ENCODE peak calls at places on chromosomes 2 and 18, in four cellular contexts. One of them, this sample, is unnamed.

GRCh38 chr2:239275037-239275685 is 125.7 kb downstream of the HDAC4 start:
- DNase-seq in CD4-positive, alpha-beta memory T cell: peak; percentile 86
- DNase-seq in Peyer's patch: peak; percentile 73
- DNase-seq in stomach: peak; percentile 69
- DNase-seq in this sample: no peak

GRCh38 chr2:19667536-19667949 is 234.2 kb downstream of the TTC32 start:
- DNase-seq in CD4-positive, alpha-beta memory T cell: no peak
- DNase-seq in Peyer's patch: no peak
- DNase-seq in stomach: no peak
- DNase-seq in this sample: no peak

GRCh38 chr2:216654528-216655052 is 21.4 kb downstream of the IGFBP2 start:
- DNase-seq in CD4-positive, alpha-beta memory T cell: no peak
- DNase-seq in Peyer's patch: no peak
- DNase-seq in stomach: no peak
- DNase-seq in this sample: no peak

GRCh38 chr2:61962095-61962984 is 56.9 kb downstream of the COMMD1 start:
- DNase-seq in CD4-positive, alpha-beta memory T cell: no peak
- DNase-seq in Peyer's patch: no peak
- DNase-seq in stomach: no peak
- DNase-seq in this sample: no peak

GRCh38 chr18:77187201-77187600 is 54.6 kb upstream of the MBP start:
- DNase-seq in CD4-positive, alpha-beta memory T cell: no peak
- DNase-seq in Peyer's patch: no peak
- DNase-seq in stomach: no peak
- DNase-seq in this sample: no peak

GRCh38 chr2:114550895-114551793 is 108.7 kb downstream of the DPP10 start:
- DNase-seq in CD4-positive, alpha-beta memory T cell: no peak
- DNase-seq in Peyer's patch: no peak
- DNase-seq in stomach: peak; percentile 37
- DNase-seq in this sample: no peak

GRCh38 chr18:34352385-34353163 is 127.9 kb upstream of the NOL4 start:
- DNase-seq in CD4-positive, alpha-beta memory T cell: no peak
- DNase-seq in Peyer's patch: no peak
- DNase-seq in stomach: no peak
- DNase-seq in this sample: no peak

GRCh38 chr2:48530033-48530804 is at the start of gene STON1:
- DNase-seq in CD4-positive, alpha-beta memory T cell: peak; percentile 33
- DNase-seq in Peyer's patch: no peak
- DNase-seq in stomach: peak; percentile 30
- DNase-seq in this sample: no peak

GRCh38 chr2:203533696-203534471 is 1.2 kb downstream of the RAPH1 start:
- DNase-seq in CD4-positive, alpha-beta memory T cell: peak; percentile 48
- DNase-seq in Peyer's patch: no peak
- DNase-seq in stomach: no peak
- DNase-seq in this sample: no peak

GRCh38 chr2:51581636-51582267 is 549.8 kb upstream of the NRXN1 start:
- DNase-seq in CD4-positive, alpha-beta memory T cell: no peak
- DNase-seq in Peyer's patch: no peak
- DNase-seq in stomach: no peak
- DNase-seq in this sample: no peak

GRCh38 chr2:210458395-210458794 is 18.2 kb downstream of the LANCL1 start:
- DNase-seq in CD4-positive, alpha-beta memory T cell: no peak
- DNase-seq in Peyer's patch: no peak
- DNase-seq in stomach: no peak
- DNase-seq in this sample: no peak

GRCh38 chr2:573805-574392 is 103.3 kb downstream of the TMEM18 start:
- DNase-seq in CD4-positive, alpha-beta memory T cell: no peak
- DNase-seq in Peyer's patch: no peak
- DNase-seq in stomach: no peak
- DNase-seq in this sample: peak; percentile 71

GRCh38 chr18:54558609-54559585 is 32.1 kb upstream of the DYNAP start:
- DNase-seq in CD4-positive, alpha-beta memory T cell: peak; percentile 16
- DNase-seq in Peyer's patch: no peak
- DNase-seq in stomach: no peak
- DNase-seq in this sample: no peak

GRCh38 chr2:187547353-187547979 is 6.8 kb downstream of the TFPI start:
- DNase-seq in CD4-positive, alpha-beta memory T cell: no peak
- DNase-seq in Peyer's patch: no peak
- DNase-seq in stomach: no peak
- DNase-seq in this sample: no peak

GRCh38 chr2:38308821-38309220 is 68.3 kb downstream of the ATL2 start:
- DNase-seq in CD4-positive, alpha-beta memory T cell: no peak
- DNase-seq in Peyer's patch: no peak
- DNase-seq in stomach: no peak
- DNase-seq in this sample: no peak

GRCh38 chr2:193783681-193784080 is 1588.9 kb upstream of the TMEFF2 start:
- DNase-seq in CD4-positive, alpha-beta memory T cell: no peak
- DNase-seq in Peyer's patch: no peak
- DNase-seq in stomach: no peak
- DNase-seq in this sample: no peak

GRCh38 chr2:159064446-159065301 is 96.2 kb downstream of the TANC1 start:
- DNase-seq in CD4-positive, alpha-beta memory T cell: no peak
- DNase-seq in Peyer's patch: no peak
- DNase-seq in stomach: no peak
- DNase-seq in this sample: no peak

GRCh38 chr2:555164-555922 is 121.9 kb downstream of the TMEM18 start:
- DNase-seq in CD4-positive, alpha-beta memory T cell: no peak
- DNase-seq in Peyer's patch: no peak
- DNase-seq in stomach: peak; percentile 43
- DNase-seq in this sample: no peak

GRCh38 chr2:224999784-225000183 is 42.5 kb downstream of the DOCK10 start:
- DNase-seq in CD4-positive, alpha-beta memory T cell: no peak
- DNase-seq in Peyer's patch: no peak
- DNase-seq in stomach: no peak
- DNase-seq in this sample: no peak

GRCh38 chr2:200042102-200042735 is 86.8 kb downstream of the MAIP1 start:
- DNase-seq in CD4-positive, alpha-beta memory T cell: no peak
- DNase-seq in Peyer's patch: no peak
- DNase-seq in stomach: no peak
- DNase-seq in this sample: no peak

GRCh38 chr2:240595381-240596079 is 9.0 kb downstream of the CAPN10 start:
- DNase-seq in CD4-positive, alpha-beta memory T cell: peak; percentile 25
- DNase-seq in Peyer's patch: no peak
- DNase-seq in stomach: no peak
- DNase-seq in this sample: no peak

GRCh38 chr2:66427219-66427768 is 7.6 kb upstream of the MEIS1 start:
- DNase-seq in CD4-positive, alpha-beta memory T cell: no peak
- DNase-seq in Peyer's patch: no peak
- DNase-seq in stomach: no peak
- DNase-seq in this sample: no peak

GRCh38 chr2:239930378-239930777 is 94.8 kb downstream of the NDUFA10 start:
- DNase-seq in CD4-positive, alpha-beta memory T cell: no peak
- DNase-seq in Peyer's patch: no peak
- DNase-seq in stomach: peak; percentile 24
- DNase-seq in this sample: no peak

GRCh38 chr2:200356794-200357472 is 50.4 kb downstream of the SPATS2L start:
- DNase-seq in CD4-positive, alpha-beta memory T cell: no peak
- DNase-seq in Peyer's patch: no peak
- DNase-seq in stomach: no peak
- DNase-seq in this sample: no peak

DNA sequence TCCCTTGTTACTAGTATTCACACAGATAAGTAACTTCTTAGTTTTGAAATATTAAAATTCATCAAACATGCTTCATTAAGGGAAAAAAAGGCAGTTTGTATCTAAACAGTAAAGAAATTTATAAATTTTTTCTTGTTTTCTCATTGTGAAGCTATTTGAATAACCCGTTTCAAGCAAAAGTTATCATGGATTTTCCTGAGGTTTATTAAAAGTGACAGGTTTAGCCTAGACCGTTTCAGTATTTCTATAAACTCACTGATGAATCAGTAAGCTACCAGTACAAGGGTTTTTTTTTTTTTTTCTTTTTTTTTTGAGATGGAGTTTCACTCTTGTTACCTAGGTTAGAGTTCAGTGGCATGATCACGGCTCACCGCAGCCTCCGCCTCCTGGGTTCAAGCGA is 20.0 kb downstream of the ZNF532 start:
- DNase-seq in CD4-positive, alpha-beta memory T cell: no peak
- DNase-seq in Peyer's patch: no peak
- DNase-seq in stomach: no peak
- DNase-seq in this sample: no peak
- H3K4me1 ChIP-seq in CD4-positive, alpha-beta memory T cell: peaks cover 12% of the 10 kb centered on the region
- H3K4me1 ChIP-seq in Peyer's patch: no peaks in the 10 kb centered on the region
- H3K4me1 ChIP-seq in stomach: peaks cover 30% of the 10 kb centered on the region
- H3K4me1 ChIP-seq in this sample: peaks cover 49% of the 10 kb centered on the region

DNA sequence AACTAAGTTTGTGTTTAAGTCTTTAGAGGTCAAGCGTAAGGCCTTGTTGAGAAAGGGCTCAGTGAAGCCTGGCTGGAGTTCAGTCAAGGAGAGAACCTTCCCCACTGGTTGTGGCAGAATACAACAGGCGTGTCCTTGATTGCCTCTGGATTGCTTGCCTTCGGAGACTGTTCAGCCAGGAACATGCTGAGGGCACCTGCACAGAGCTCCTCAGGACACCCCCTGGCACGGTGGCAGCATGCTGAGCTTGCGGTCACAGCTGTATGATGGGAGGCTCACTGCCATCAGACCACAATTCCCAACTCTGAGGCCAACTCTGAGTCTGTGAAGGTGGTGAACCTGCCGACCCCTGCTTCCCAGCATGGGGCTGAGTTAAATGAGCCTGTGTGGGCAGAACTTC is 130.0 kb downstream of the LPIN1 start:
- DNase-seq in CD4-positive, alpha-beta memory T cell: no peak
- DNase-seq in Peyer's patch: no peak
- DNase-seq in stomach: no peak
- DNase-seq in this sample: peak; percentile 40
- H3K4me1 ChIP-seq in CD4-positive, alpha-beta memory T cell: peaks cover 10% of the 10 kb centered on the region
- H3K4me1 ChIP-seq in Peyer's patch: no peaks in the 10 kb centered on the region
- H3K4me1 ChIP-seq in stomach: peaks cover 15% of the 10 kb centered on the region
- H3K4me1 ChIP-seq in this sample: peaks cover 11% of the 10 kb centered on the region

GRCh38 chr2:238104071-238104511 is 4.0 kb downstream of the ESPNL start:
- DNase-seq in CD4-positive, alpha-beta memory T cell: no peak
- DNase-seq in Peyer's patch: no peak
- DNase-seq in stomach: no peak
- DNase-seq in this sample: no peak

GRCh38 chr2:238104521-238105311 is 4.6 kb downstream of the ESPNL start:
- DNase-seq in CD4-positive, alpha-beta memory T cell: no peak
- DNase-seq in Peyer's patch: no peak
- DNase-seq in stomach: no peak
- DNase-seq in this sample: no peak

GRCh38 chr2:238102865-238103264 is 2.7 kb downstream of the ESPNL start:
- DNase-seq in CD4-positive, alpha-beta memory T cell: no peak
- DNase-seq in Peyer's patch: no peak
- DNase-seq in stomach: peak; percentile 10
- DNase-seq in this sample: no peak

GRCh38 chr2:238101891-238102841 is 2.0 kb downstream of the ESPNL start:
- DNase-seq in CD4-positive, alpha-beta memory T cell: no peak
- DNase-seq in Peyer's patch: no peak
- DNase-seq in stomach: peak; percentile 24
- DNase-seq in this sample: no peak

GRCh38 chr2:238103465-238104070 is 3.4 kb downstream of the ESPNL start:
- DNase-seq in CD4-positive, alpha-beta memory T cell: no peak
- DNase-seq in Peyer's patch: no peak
- DNase-seq in stomach: peak; percentile 23
- DNase-seq in this sample: no peak
- H3K4me1 ChIP-seq in CD4-positive, alpha-beta memory T cell: no peaks in the 10 kb centered on the region
- H3K4me1 ChIP-seq in Peyer's patch: peaks cover 4% of the 10 kb centered on the region
- H3K4me1 ChIP-seq in stomach: peaks cover 31% of the 10 kb centered on the region
- H3K4me1 ChIP-seq in this sample: no peaks in the 10 kb centered on the region

GRCh38 chr18:59697236-59697932 is at the start of gene CCBE1:
- DNase-seq in CD4-positive, alpha-beta memory T cell: no peak
- DNase-seq in Peyer's patch: no peak
- DNase-seq in stomach: peak; percentile 79
- DNase-seq in this sample: no peak
- H3K4me1 ChIP-seq in CD4-positive, alpha-beta memory T cell: no peaks in the 10 kb centered on the region
- H3K4me1 ChIP-seq in Peyer's patch: no peaks in the 10 kb centered on the region
- H3K4me1 ChIP-seq in stomach: peaks cover 45% of the 10 kb centered on the region
- H3K4me1 ChIP-seq in this sample: peaks cover 22% of the 10 kb centered on the region

DNA sequence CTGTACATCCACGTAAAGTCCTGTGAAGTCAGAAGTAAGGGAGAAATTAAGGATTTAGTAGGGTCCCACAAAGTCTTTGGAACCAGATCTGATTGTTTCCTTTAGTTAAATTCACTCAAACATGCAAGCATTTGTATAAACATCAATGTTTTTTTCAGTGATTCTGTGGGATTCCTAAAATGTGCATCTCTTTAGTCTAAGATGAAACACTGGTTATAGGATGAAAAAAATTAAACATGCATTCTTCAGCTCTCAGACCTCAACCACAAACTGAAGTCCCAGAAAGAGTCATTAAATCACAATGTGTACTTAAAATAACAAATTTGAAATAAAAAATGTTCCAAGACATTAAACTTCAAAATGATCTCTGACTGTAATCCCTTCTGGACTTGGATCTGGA is 76.5 kb upstream of the APCDD1 start:
- DNase-seq in CD4-positive, alpha-beta memory T cell: no peak
- DNase-seq in Peyer's patch: no peak
- DNase-seq in stomach: no peak
- DNase-seq in this sample: no peak
- H3K4me1 ChIP-seq in CD4-positive, alpha-beta memory T cell: no peaks in the 10 kb centered on the region
- H3K4me1 ChIP-seq in Peyer's patch: no peaks in the 10 kb centered on the region
- H3K4me1 ChIP-seq in stomach: peaks cover 7% of the 10 kb centered on the region
- H3K4me1 ChIP-seq in this sample: peaks cover 48% of the 10 kb centered on the region

GRCh38 chr2:54969940-54970338 is 80.3 kb downstream of the RTN4 start:
- DNase-seq in CD4-positive, alpha-beta memory T cell: no peak
- DNase-seq in Peyer's patch: no peak
- DNase-seq in stomach: no peak
- DNase-seq in this sample: no peak
- H3K4me1 ChIP-seq in CD4-positive, alpha-beta memory T cell: peaks cover 21% of the 10 kb centered on the region
- H3K4me1 ChIP-seq in Peyer's patch: no peaks in the 10 kb centered on the region
- H3K4me1 ChIP-seq in stomach: peaks cover 35% of the 10 kb centered on the region
- H3K4me1 ChIP-seq in this sample: peaks cover 35% of the 10 kb centered on the region

GRCh38 chr2:218221015-218221414 is 4.0 kb downstream of the ARPC2 start:
- DNase-seq in CD4-positive, alpha-beta memory T cell: no peak
- DNase-seq in Peyer's patch: peak; percentile 40
- DNase-seq in stomach: peak; percentile 36
- DNase-seq in this sample: no peak

GRCh38 chr2:218223046-218223445 is 6.1 kb downstream of the ARPC2 start:
- DNase-seq in CD4-positive, alpha-beta memory T cell: no peak
- DNase-seq in Peyer's patch: no peak
- DNase-seq in stomach: no peak
- DNase-seq in this sample: no peak

GRCh38 chr2:218226903-218227302 is 9.9 kb downstream of the ARPC2 start:
- DNase-seq in CD4-positive, alpha-beta memory T cell: no peak
- DNase-seq in Peyer's patch: no peak
- DNase-seq in stomach: no peak
- DNase-seq in this sample: no peak

GRCh38 chr2:218219934-218220333 is 2.9 kb downstream of the ARPC2 start:
- DNase-seq in CD4-positive, alpha-beta memory T cell: no peak
- DNase-seq in Peyer's patch: no peak
- DNase-seq in stomach: no peak
- DNase-seq in this sample: no peak

DNA sequence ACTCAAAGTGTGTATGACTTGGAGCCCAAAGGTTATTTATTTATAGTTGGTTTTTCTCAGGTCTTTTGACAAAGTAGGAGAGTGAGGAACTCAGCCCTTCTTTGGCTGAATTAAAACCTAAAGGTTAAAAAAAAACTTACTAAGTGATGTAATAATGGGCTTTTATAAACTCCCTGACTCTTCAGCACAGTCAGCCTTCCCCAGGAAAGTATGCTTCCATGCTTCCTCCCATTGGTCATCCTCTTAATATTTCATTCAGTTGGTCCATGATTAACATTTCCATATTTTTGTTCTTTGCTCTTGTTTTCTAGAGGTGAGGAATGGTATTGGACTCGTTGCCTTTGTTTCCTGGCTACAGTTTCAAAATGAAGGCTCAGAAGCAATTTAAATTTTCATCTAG is 7.2 kb downstream of the ARPC2 start:
- DNase-seq in CD4-positive, alpha-beta memory T cell: no peak
- DNase-seq in Peyer's patch: no peak
- DNase-seq in stomach: no peak
- DNase-seq in this sample: no peak
- H3K4me1 ChIP-seq in CD4-positive, alpha-beta memory T cell: peaks cover 97% of the 10 kb centered on the region
- H3K4me1 ChIP-seq in Peyer's patch: peaks cover 42% of the 10 kb centered on the region
- H3K4me1 ChIP-seq in stomach: peaks cover 98% of the 10 kb centered on the region
- H3K4me1 ChIP-seq in this sample: peaks cover 70% of the 10 kb centered on the region

GRCh38 chr18:12315911-12316310 is 7.9 kb downstream of the TUBB6 start:
- DNase-seq in CD4-positive, alpha-beta memory T cell: no peak
- DNase-seq in Peyer's patch: no peak
- DNase-seq in stomach: no peak
- DNase-seq in this sample: no peak
- H3K4me1 ChIP-seq in CD4-positive, alpha-beta memory T cell: no peaks in the 10 kb centered on the region
- H3K4me1 ChIP-seq in Peyer's patch: no peaks in the 10 kb centered on the region
- H3K4me1 ChIP-seq in stomach: peaks cover 63% of the 10 kb centered on the region
- H3K4me1 ChIP-seq in this sample: peaks cover 52% of the 10 kb centered on the region